ENCODE peak calls at places on chromosomes 2 and 18, in four cellular contexts. One of them, this sample, is unnamed.

GRCh38 chr2:200486529-200486928 is 23.3 kb downstream of the KCTD18 start:
- DNase-seq in CD8-positive, alpha-beta T cell: no peak
- DNase-seq in H1: no peak
- DNase-seq in mucosa of descending colon: no peak
- DNase-seq in this sample: no peak

GRCh38 chr2:152497481-152498052 is 162.6 kb downstream of the FMNL2 start:
- DNase-seq in H1: no peak
- DNase-seq in CD8-positive, alpha-beta T cell: no peak
- DNase-seq in mucosa of descending colon: no peak
- DNase-seq in this sample: no peak

GRCh38 chr18:73340135-73340934 is 472.5 kb upstream of the NETO1 start:
- DNase-seq in H1: no peak
- DNase-seq in CD8-positive, alpha-beta T cell: no peak
- DNase-seq in mucosa of descending colon: no peak
- DNase-seq in this sample: no peak

GRCh38 chr2:209458018-209458979 is 34.5 kb downstream of the MAP2 start:
- DNase-seq in H1: no peak
- DNase-seq in CD8-positive, alpha-beta T cell: no peak
- DNase-seq in mucosa of descending colon: no peak
- DNase-seq in this sample: no peak

GRCh38 chr2:165281387-165281786 is 42.2 kb downstream of the SCN2A start:
- DNase-seq in CD8-positive, alpha-beta T cell: no peak
- DNase-seq in mucosa of descending colon: no peak
- DNase-seq in H1: no peak
- DNase-seq in this sample: no peak

GRCh38 chr2:101679037-101679726 is 18.3 kb upstream of the MAP4K4 start:
- DNase-seq in CD8-positive, alpha-beta T cell: no peak
- DNase-seq in mucosa of descending colon: no peak
- DNase-seq in H1: no peak
- DNase-seq in this sample: no peak

GRCh38 chr18:62526098-62527025 is 3.5 kb downstream of the ZCCHC2 start:
- DNase-seq in mucosa of descending colon: peak; percentile 85
- DNase-seq in H1: no peak
- DNase-seq in CD8-positive, alpha-beta T cell: peak; percentile 21
- DNase-seq in this sample: peak; percentile 85

GRCh38 chr2:46985512-46985911 is 69.9 kb upstream of the MCFD2 start:
- DNase-seq in CD8-positive, alpha-beta T cell: no peak
- DNase-seq in H1: no peak
- DNase-seq in mucosa of descending colon: no peak
- DNase-seq in this sample: no peak

GRCh38 chr18:54981076-54981475 is 21.8 kb upstream of the CCDC68 start:
- DNase-seq in H1: no peak
- DNase-seq in mucosa of descending colon: no peak
- DNase-seq in CD8-positive, alpha-beta T cell: no peak
- DNase-seq in this sample: no peak

GRCh38 chr2:118687698-118688097 is 159.8 kb downstream of the EN1 start:
- DNase-seq in CD8-positive, alpha-beta T cell: no peak
- DNase-seq in mucosa of descending colon: no peak
- DNase-seq in H1: no peak
- DNase-seq in this sample: no peak

GRCh38 chr2:88261725-88262124 is 91.6 kb downstream of the THNSL2 start:
- DNase-seq in CD8-positive, alpha-beta T cell: no peak
- DNase-seq in H1: no peak
- DNase-seq in mucosa of descending colon: no peak
- DNase-seq in this sample: no peak

GRCh38 chr18:40473221-40473620 is 1481.8 kb upstream of the PIK3C3 start:
- DNase-seq in H1: no peak
- DNase-seq in mucosa of descending colon: no peak
- DNase-seq in CD8-positive, alpha-beta T cell: no peak
- DNase-seq in this sample: no peak

GRCh38 chr2:58970365-58970764 is 729.2 kb upstream of the FANCL start:
- DNase-seq in H1: no peak
- DNase-seq in CD8-positive, alpha-beta T cell: no peak
- DNase-seq in mucosa of descending colon: no peak
- DNase-seq in this sample: no peak

DNA sequence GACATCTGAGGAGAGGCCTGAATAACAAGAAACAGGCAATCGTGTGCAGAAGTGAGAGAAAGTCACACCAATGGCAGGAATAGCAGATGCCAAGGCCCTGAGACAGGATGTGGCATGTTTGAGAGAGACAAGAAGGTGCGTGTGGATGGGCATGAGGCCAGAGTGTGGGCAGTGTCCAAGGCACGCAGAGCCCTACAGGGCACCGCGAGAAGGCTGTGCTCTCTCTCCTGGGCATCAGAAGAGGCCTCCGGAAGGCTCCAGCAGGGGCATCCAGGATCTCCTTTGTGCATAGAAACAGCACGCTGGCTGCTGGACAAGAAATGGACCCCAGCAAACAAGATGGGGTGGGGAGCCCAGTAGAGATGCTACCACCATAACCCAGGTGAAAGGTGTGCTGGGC is 239.0 kb upstream of the RAB6C start:
- DNase-seq in mucosa of descending colon: no peak
- DNase-seq in CD8-positive, alpha-beta T cell: no peak
- DNase-seq in H1: no peak
- DNase-seq in this sample: no peak
- H3K9me3 ChIP-seq in mucosa of descending colon: no peaks in the 10 kb centered on the region
- H3K9me3 ChIP-seq in CD8-positive, alpha-beta T cell: no peaks in the 10 kb centered on the region
- H3K9me3 ChIP-seq in H1: no peaks in the 10 kb centered on the region
- H3K9me3 ChIP-seq in this sample: no peaks in the 10 kb centered on the region

GRCh38 chr2:4336855-4337254 is 633.5 kb downstream of the DCDC2C start:
- DNase-seq in CD8-positive, alpha-beta T cell: no peak
- DNase-seq in H1: no peak
- DNase-seq in mucosa of descending colon: no peak
- DNase-seq in this sample: no peak
- H3K9me3 ChIP-seq in CD8-positive, alpha-beta T cell: no peaks in the 10 kb centered on the region
- H3K9me3 ChIP-seq in H1: no peaks in the 10 kb centered on the region
- H3K9me3 ChIP-seq in mucosa of descending colon: peaks cover 41% of the 10 kb centered on the region
- H3K9me3 ChIP-seq in this sample: no peaks in the 10 kb centered on the region

GRCh38 chr18:78689606-78690005 is 290.0 kb upstream of the SALL3 start:
- DNase-seq in H1: no peak
- DNase-seq in CD8-positive, alpha-beta T cell: no peak
- DNase-seq in mucosa of descending colon: no peak
- DNase-seq in this sample: no peak
- H3K9me3 ChIP-seq in H1: no peaks in the 10 kb centered on the region
- H3K9me3 ChIP-seq in CD8-positive, alpha-beta T cell: no peaks in the 10 kb centered on the region
- H3K9me3 ChIP-seq in mucosa of descending colon: no peaks in the 10 kb centered on the region
- H3K9me3 ChIP-seq in this sample: no peaks in the 10 kb centered on the region

GRCh38 chr2:56969513-56969912 is 785.7 kb downstream of the CCDC85A start:
- DNase-seq in CD8-positive, alpha-beta T cell: no peak
- DNase-seq in mucosa of descending colon: no peak
- DNase-seq in H1: no peak
- DNase-seq in this sample: no peak
- H3K9me3 ChIP-seq in CD8-positive, alpha-beta T cell: no peaks in the 10 kb centered on the region
- H3K9me3 ChIP-seq in mucosa of descending colon: no peaks in the 10 kb centered on the region
- H3K9me3 ChIP-seq in H1: no peaks in the 10 kb centered on the region
- H3K9me3 ChIP-seq in this sample: no peaks in the 10 kb centered on the region

GRCh38 chr18:14936313-14936712 is 188.3 kb downstream of the ANKRD30B start:
- DNase-seq in CD8-positive, alpha-beta T cell: no peak
- DNase-seq in mucosa of descending colon: peak; percentile 86
- DNase-seq in H1: no peak
- DNase-seq in this sample: peak; percentile 84
- H3K9me3 ChIP-seq in CD8-positive, alpha-beta T cell: no peaks in the 10 kb centered on the region
- H3K9me3 ChIP-seq in mucosa of descending colon: no peaks in the 10 kb centered on the region
- H3K9me3 ChIP-seq in H1: peaks cover 98% of the 10 kb centered on the region
- H3K9me3 ChIP-seq in this sample: no peaks in the 10 kb centered on the region

GRCh38 chr2:42974303-42974696 is 181.9 kb upstream of the HAAO start:
- DNase-seq in CD8-positive, alpha-beta T cell: no peak
- DNase-seq in H1: no peak
- DNase-seq in mucosa of descending colon: no peak
- DNase-seq in this sample: no peak
- H3K9me3 ChIP-seq in CD8-positive, alpha-beta T cell: no peaks in the 10 kb centered on the region
- H3K9me3 ChIP-seq in H1: no peaks in the 10 kb centered on the region
- H3K9me3 ChIP-seq in mucosa of descending colon: no peaks in the 10 kb centered on the region
- H3K9me3 ChIP-seq in this sample: no peaks in the 10 kb centered on the region

DNA sequence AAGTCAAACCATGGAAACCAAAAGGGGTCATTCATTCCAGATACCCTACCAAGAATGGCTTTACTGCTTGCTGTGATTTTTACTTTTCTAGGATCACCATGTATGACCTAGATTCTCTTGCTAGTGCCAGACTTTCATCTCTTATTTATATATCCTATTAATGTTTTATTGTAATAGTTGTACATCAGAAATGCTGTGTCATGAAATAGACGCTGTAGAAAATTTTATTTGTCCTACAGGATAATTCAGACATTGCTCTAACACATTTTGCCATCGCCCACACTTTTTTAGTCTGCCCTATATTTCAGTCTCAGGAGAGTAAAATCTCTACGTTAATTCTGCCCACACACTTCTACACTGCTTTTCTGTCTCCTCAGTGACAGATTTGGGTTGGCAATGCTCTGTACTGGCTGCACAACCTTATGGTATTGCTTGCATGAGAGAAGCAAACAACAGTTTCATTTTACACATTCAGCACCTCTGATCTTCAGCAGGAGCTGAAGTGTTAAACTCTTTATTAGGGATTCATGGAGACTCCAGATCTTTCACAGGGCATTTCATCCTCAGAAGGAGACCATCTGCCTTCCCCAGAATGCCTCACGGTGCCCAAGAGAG is 871.8 kb upstream of the CHAC2 start:
- DNase-seq in CD8-positive, alpha-beta T cell: no peak
- DNase-seq in H1: no peak
- DNase-seq in mucosa of descending colon: no peak
- DNase-seq in this sample: no peak
- H3K9me3 ChIP-seq in CD8-positive, alpha-beta T cell: no peaks in the 10 kb centered on the region
- H3K9me3 ChIP-seq in H1: no peaks in the 10 kb centered on the region
- H3K9me3 ChIP-seq in mucosa of descending colon: peaks cover 21% of the 10 kb centered on the region
- H3K9me3 ChIP-seq in this sample: no peaks in the 10 kb centered on the region

GRCh38 chr18:70335892-70336726 is 47.3 kb downstream of the SOCS6 start:
- DNase-seq in H1: no peak
- DNase-seq in mucosa of descending colon: no peak
- DNase-seq in CD8-positive, alpha-beta T cell: no peak
- DNase-seq in this sample: no peak
- H3K9me3 ChIP-seq in H1: peaks cover 4% of the 10 kb centered on the region
- H3K9me3 ChIP-seq in mucosa of descending colon: peaks cover 5% of the 10 kb centered on the region
- H3K9me3 ChIP-seq in CD8-positive, alpha-beta T cell: no peaks in the 10 kb centered on the region
- H3K9me3 ChIP-seq in this sample: no peaks in the 10 kb centered on the region

This sample was measured in colonic mucosa.